ENCODE peak calls at places on chromosomes 11 and 22, in five cellular contexts. W is H1, L is K562, E is HepG2, R is GM12878. S is an unnamed sample.

GRCh38 chr22:46068176-46068907 is 82.0 kb upstream of the PPARA start:
- DNase-seq in W (no peak), R (no peak), E (no peak), L (no peak), S (no peak)

GRCh38 chr11:1304376-1304775 is 5.1 kb downstream of the TOLLIP start:
- DNase-seq in E (peak), W (no peak), R (no peak), L (no peak), S (peak)

GRCh38 chr22:34481090-34481489 is 560.8 kb upstream of the LARGE1 start:
- DNase-seq in E (no peak), R (no peak), W (no peak), L (no peak), S (no peak)

GRCh38 chr11:66559141-66559861 is 9.1 kb downstream of the CTSF start:
- DNase-seq in L (peak), W (no peak), E (no peak), R (no peak), S (no peak)

GRCh38 chr11:61966673-61967176 is 709 bp downstream of the FTH1 start:
- DNase-seq in E (no peak), L (peak), W (no peak), R (no peak), S (peak)

GRCh38 chr22:44723801-44724200 is 21.8 kb downstream of the PRR5 start:
- DNase-seq in R (peak), L (peak), E (peak), W (no peak), S (peak)

GRCh38 chr11:128775513-128775912 is 81.6 kb downstream of the FLI1 start:
- DNase-seq in L (no peak), R (no peak), E (no peak), W (no peak), S (no peak)

GRCh38 chr22:35510481-35510934 is 30.1 kb upstream of the RASD2 start:
- DNase-seq in R (no peak), L (no peak), W (no peak), E (no peak), S (no peak)

GRCh38 chr22:49815641-49816071 is 12.0 kb downstream of the BRD1 start:
- DNase-seq in E (no peak), R (peak), W (no peak), L (no peak), S (no peak)

GRCh38 chr22:44667829-44668189 is 34.2 kb upstream of the PRR5 start:
- DNase-seq in R (no peak), L (no peak), E (no peak), W (no peak), S (no peak)

GRCh38 chr11:65524010-65524746 is 705 bp upstream of the SCYL1 start:
- DNase-seq in L (no peak), R (no peak), W (no peak), E (no peak), S (no peak)

GRCh38 chr11:80782135-80782885 is 1341.5 kb upstream of the TENM4 start:
- DNase-seq in L (no peak), E (no peak), W (no peak), R (no peak), S (no peak)

GRCh38 chr11:111531687-111532364 is 8.7 kb upstream of the LAYN start:
- DNase-seq in W (no peak), R (peak), L (no peak), E (no peak), S (peak)

GRCh38 chr11:107777094-107777493 is 65.2 kb upstream of the SLN start:
- DNase-seq in L (no peak), R (no peak), E (no peak), W (no peak), S (no peak)

GRCh38 chr11:6576471-6577373 is 26.7 kb downstream of the RRP8 start:
- DNase-seq in E (no peak), R (no peak), W (no peak), L (no peak), S (no peak)

GRCh38 chr11:65911682-65912568 is 6.9 kb downstream of the C11orf68 start:
- DNase-seq in W (no peak), R (no peak), L (peak), E (no peak), S (peak)

GRCh38 chr22:19354201-19354600 is 62.7 kb upstream of the CLTCL1 start:
- DNase-seq in R (no peak), W (no peak), L (no peak), E (no peak), S (no peak)

GRCh38 chr22:33300165-33300564 is 242.0 kb upstream of the SYN3 start:
- DNase-seq in R (peak), L (no peak), W (no peak), E (no peak), S (no peak)

GRCh38 chr11:130827697-130828377 is 88.4 kb downstream of the SNX19 start:
- DNase-seq in W (peak), R (no peak), E (peak), L (peak), S (peak)

GRCh38 chr11:13874596-13874995 is 87.9 kb upstream of the SPON1 start:
- DNase-seq in R (no peak), L (no peak), E (no peak), W (no peak), S (no peak)
- TF ChIP-seq KDM1A in R (no peak), L (no peak), E (no peak), W (no peak), S (no peak)

GRCh38 chr11:122664188-122664587 is 8.7 kb downstream of the UBASH3B start:
- DNase-seq in E (no peak), L (no peak), W (no peak), R (no peak), S (no peak)

GRCh38 chr11:122663056-122663740 is 7.7 kb downstream of the UBASH3B start:
- DNase-seq in W (no peak), E (no peak), L (no peak), R (no peak), S (no peak)

GRCh38 chr11:122663764-122664163 is 8.2 kb downstream of the UBASH3B start:
- DNase-seq in E (no peak), L (no peak), W (no peak), R (no peak), S (no peak)

GRCh38 chr11:122659676-122660571 is 4.4 kb downstream of the UBASH3B start:
- DNase-seq in R (no peak), W (no peak), E (no peak), L (no peak), S (no peak)

GRCh38 chr11:122661182-122661945 is 5.8 kb downstream of the UBASH3B start:
- DNase-seq in E (no peak), L (no peak), R (no peak), W (no peak), S (no peak)
- TF ChIP-seq KDM1A in E (no peak), L (no peak), R (no peak), W (no peak), S (no peak)

GRCh38 chr11:124837491-124837856 is 27.8 kb upstream of the ROBO3 start:
- DNase-seq in E (peak), L (peak), W (no peak), R (peak), S (peak)
- TF ChIP-seq KDM1A in E (no peak), L (no peak), W (no peak), R (no peak), S (no peak)

GRCh38 chr22:38745676-38746460 is 9.9 kb downstream of the SUN2 start:
- DNase-seq in L (no peak), R (no peak), W (no peak), E (no peak), S (no peak)
- TF ChIP-seq KDM1A in L (no peak), R (no peak), W (no peak), E (no peak), S (no peak)

GRCh38 chr11:30830666-30831065 is 244.5 kb upstream of the MPPED2 start:
- DNase-seq in E (no peak), R (no peak), L (no peak), W (no peak), S (no peak)
- TF ChIP-seq KDM1A in E (no peak), R (no peak), L (no peak), W (no peak), S (no peak)

GRCh38 chr11:14908214-14908880 is 16.3 kb upstream of the CYP2R1 start:
- DNase-seq in R (no peak), L (peak), E (peak), W (no peak), S (peak)
- TF ChIP-seq KDM1A in R (no peak), L (no peak), E (no peak), W (no peak), S (no peak)